ENCODE peak calls at places on chromosomes 11 and 22, in four cellular contexts. One of them, this sample, is unnamed.

GRCh38 chr11:115996808-115997188 is 492.6 kb upstream of the CADM1 start:
- DNase-seq in posterior vena cava: no peak
- DNase-seq in NCI-H1694: no peak
- DNase-seq in progenitor cell of endocrine pancreas: no peak
- DNase-seq in this sample: no peak

GRCh38 chr11:65473275-65473860 is 25.5 kb upstream of the MALAT1 start:
- DNase-seq in NCI-H1694: no peak
- DNase-seq in progenitor cell of endocrine pancreas: no peak
- DNase-seq in posterior vena cava: no peak
- DNase-seq in this sample: no peak

GRCh38 chr11:2248762-2249161 is 21.6 kb downstream of the ASCL2 start:
- DNase-seq in progenitor cell of endocrine pancreas: no peak
- DNase-seq in NCI-H1694: no peak
- DNase-seq in posterior vena cava: no peak
- DNase-seq in this sample: no peak

GRCh38 chr11:58503361-58503856 is 4.5 kb downstream of the OR5B21 start:
- DNase-seq in progenitor cell of endocrine pancreas: no peak
- DNase-seq in NCI-H1694: no peak
- DNase-seq in posterior vena cava: no peak
- DNase-seq in this sample: no peak

GRCh38 chr11:67470337-67471002 is 1.4 kb upstream of the TMEM134 start:
- DNase-seq in progenitor cell of endocrine pancreas: no peak
- DNase-seq in NCI-H1694: no peak
- DNase-seq in posterior vena cava: no peak
- DNase-seq in this sample: no peak

GRCh38 chr22:24331468-24332440 is 61.1 kb downstream of the SPECC1L start:
- DNase-seq in posterior vena cava: no peak
- DNase-seq in progenitor cell of endocrine pancreas: no peak
- DNase-seq in NCI-H1694: no peak
- DNase-seq in this sample: no peak

GRCh38 chr11:112652786-112653390 is 308.3 kb upstream of the NCAM1 start:
- DNase-seq in progenitor cell of endocrine pancreas: no peak
- DNase-seq in NCI-H1694: no peak
- DNase-seq in posterior vena cava: no peak
- DNase-seq in this sample: no peak

GRCh38 chr11:28833670-28834069 is 725.5 kb downstream of the METTL15 start:
- DNase-seq in progenitor cell of endocrine pancreas: no peak
- DNase-seq in posterior vena cava: no peak
- DNase-seq in NCI-H1694: no peak
- DNase-seq in this sample: no peak

GRCh38 chr11:28243596-28243995 is 135.4 kb downstream of the METTL15 start:
- DNase-seq in NCI-H1694: no peak
- DNase-seq in progenitor cell of endocrine pancreas: no peak
- DNase-seq in posterior vena cava: no peak
- DNase-seq in this sample: no peak

GRCh38 chr11:103806130-103806900 is 230.1 kb upstream of the DDI1 start:
- DNase-seq in posterior vena cava: no peak
- DNase-seq in NCI-H1694: no peak
- DNase-seq in progenitor cell of endocrine pancreas: no peak
- DNase-seq in this sample: no peak

GRCh38 chr11:124970925-124971324 is 16.9 kb downstream of the CCDC15 start:
- DNase-seq in NCI-H1694: no peak
- DNase-seq in posterior vena cava: no peak
- DNase-seq in progenitor cell of endocrine pancreas: no peak
- DNase-seq in this sample: no peak

GRCh38 chr11:125938418-125938817 is 7.4 kb upstream of the VSIG10L2 start:
- DNase-seq in posterior vena cava: peak
- DNase-seq in progenitor cell of endocrine pancreas: no peak
- DNase-seq in NCI-H1694: no peak
- DNase-seq in this sample: no peak

GRCh38 chr22:20241579-20242392 is 26.3 kb downstream of the RTN4R start:
- DNase-seq in progenitor cell of endocrine pancreas: no peak
- DNase-seq in posterior vena cava: no peak
- DNase-seq in NCI-H1694: no peak
- DNase-seq in this sample: no peak

GRCh38 chr22:39252461-39253391 is 7.9 kb upstream of the PDGFB start:
- DNase-seq in NCI-H1694: no peak
- DNase-seq in posterior vena cava: no peak
- DNase-seq in progenitor cell of endocrine pancreas: no peak
- DNase-seq in this sample: no peak

GRCh38 chr11:64207247-64208085 is 945 bp downstream of the FERMT3 start:
- DNase-seq in progenitor cell of endocrine pancreas: no peak
- DNase-seq in posterior vena cava: peak
- DNase-seq in NCI-H1694: no peak
- DNase-seq in this sample: peak

GRCh38 chr11:88164806-88165205 is 10.4 kb downstream of the RAB38 start:
- DNase-seq in NCI-H1694: no peak
- DNase-seq in posterior vena cava: no peak
- DNase-seq in progenitor cell of endocrine pancreas: no peak
- DNase-seq in this sample: no peak

GRCh38 chr11:33932721-33933120 is 40.8 kb upstream of the LMO2 start:
- DNase-seq in posterior vena cava: no peak
- DNase-seq in progenitor cell of endocrine pancreas: no peak
- DNase-seq in NCI-H1694: no peak
- DNase-seq in this sample: no peak

GRCh38 chr22:50059185-50059880 is 1.2 kb upstream of the TTLL8 start:
- DNase-seq in NCI-H1694: no peak
- DNase-seq in progenitor cell of endocrine pancreas: no peak
- DNase-seq in posterior vena cava: no peak
- DNase-seq in this sample: no peak

GRCh38 chr11:118216621-118217526 is 7.9 kb downstream of the JAML start:
- DNase-seq in progenitor cell of endocrine pancreas: no peak
- DNase-seq in NCI-H1694: no peak
- DNase-seq in posterior vena cava: no peak
- DNase-seq in this sample: peak

GRCh38 chr11:2571598-2572281 is 126.9 kb downstream of the KCNQ1 start:
- DNase-seq in posterior vena cava: peak
- DNase-seq in NCI-H1694: no peak
- DNase-seq in progenitor cell of endocrine pancreas: no peak
- DNase-seq in this sample: no peak

GRCh38 chr11:114440121-114440860 is 1.0 kb downstream of the REXO2 start:
- DNase-seq in NCI-H1694: no peak
- DNase-seq in progenitor cell of endocrine pancreas: no peak
- DNase-seq in posterior vena cava: no peak
- DNase-seq in this sample: no peak

GRCh38 chr11:30172872-30173271 is 57.9 kb upstream of the FSHB start:
- DNase-seq in progenitor cell of endocrine pancreas: no peak
- DNase-seq in posterior vena cava: no peak
- DNase-seq in NCI-H1694: no peak
- DNase-seq in this sample: no peak

GRCh38 chr22:35589071-35589735 is 27.9 kb downstream of the MB start:
- DNase-seq in NCI-H1694: no peak
- DNase-seq in progenitor cell of endocrine pancreas: no peak
- DNase-seq in posterior vena cava: peak
- DNase-seq in this sample: no peak

This sample was measured in stimulated activated naive CD4-positive, alpha-beta T cell treated with Interleukin-2 at 50 U/mL for 16 hours.